ENCODE peak calls at places on chromosomes 4 and X, in seven cellular contexts. T is PC-9; E is BJ; L is activated CD8-positive, alpha-beta T cell treated with anti-CD3 and anti-CD28 coated beads for 36 hours; S is neural crest cell; B is Calu3; G is AG04450. H is an unnamed sample.

GRCh38 chr4:125433453-125433852 is 118.7 kb downstream of the FAT4 start:
- DNase-seq in T (no peak), E (peak; percentile 14), L (no peak), S (no peak), B (no peak), G (peak; percentile 3), H (peak; percentile 36)

GRCh38 chrX:150663061-150663460 is 30.1 kb upstream of the MTMR1 start:
- DNase-seq in T (no peak), E (no peak), L (no peak), S (no peak), B (no peak), G (no peak), H (no peak)

GRCh38 chrX:48924270-48924669 is 5.4 kb upstream of the PIM2 start:
- DNase-seq in T (no peak), E (no peak), L (peak; percentile 52), S (no peak), B (no peak), G (no peak), H (no peak)

GRCh38 chrX:129932137-129932791 is 26.3 kb downstream of the UTP14A start:
- DNase-seq in T (peak; percentile 84), E (peak; percentile 38), L (peak; percentile 78), S (peak; percentile 57), B (peak; percentile 83), G (peak; percentile 63), H (peak; percentile 88)

GRCh38 chr4:44438687-44439086 is 9.9 kb downstream of the KCTD8 start:
- DNase-seq in T (no peak), E (no peak), L (no peak), S (no peak), B (no peak), G (no peak), H (no peak)

GRCh38 chr4:30543057-30543456 is 177.1 kb upstream of the PCDH7 start:
- DNase-seq in T (no peak), E (no peak), L (no peak), S (no peak), B (no peak), G (no peak), H (no peak)

GRCh38 chr4:14095881-14096280 is 468.4 kb upstream of the BOD1L1 start:
- DNase-seq in T (no peak), E (no peak), L (no peak), S (no peak), B (no peak), G (no peak), H (no peak)

GRCh38 chr4:163542275-163542674 is 47.8 kb downstream of the TMA16 start:
- DNase-seq in T (peak; percentile 5), E (no peak), L (no peak), S (no peak), B (no peak), G (no peak), H (no peak)

GRCh38 chr4:77710684-77711083 is 105.1 kb downstream of the CXCL13 start:
- DNase-seq in T (no peak), E (no peak), L (no peak), S (no peak), B (no peak), G (no peak), H (no peak)

GRCh38 chrX:17805120-17805519 is 56.0 kb downstream of the RAI2 start:
- DNase-seq in T (no peak), E (no peak), L (no peak), S (no peak), B (no peak), G (no peak), H (no peak)
- TF ChIP-seq CTCF in T (no peak), E (no peak), L (no peak), S (peak; percentile 33), B (peak; percentile 12), G (no peak), H (no peak)

DNA sequence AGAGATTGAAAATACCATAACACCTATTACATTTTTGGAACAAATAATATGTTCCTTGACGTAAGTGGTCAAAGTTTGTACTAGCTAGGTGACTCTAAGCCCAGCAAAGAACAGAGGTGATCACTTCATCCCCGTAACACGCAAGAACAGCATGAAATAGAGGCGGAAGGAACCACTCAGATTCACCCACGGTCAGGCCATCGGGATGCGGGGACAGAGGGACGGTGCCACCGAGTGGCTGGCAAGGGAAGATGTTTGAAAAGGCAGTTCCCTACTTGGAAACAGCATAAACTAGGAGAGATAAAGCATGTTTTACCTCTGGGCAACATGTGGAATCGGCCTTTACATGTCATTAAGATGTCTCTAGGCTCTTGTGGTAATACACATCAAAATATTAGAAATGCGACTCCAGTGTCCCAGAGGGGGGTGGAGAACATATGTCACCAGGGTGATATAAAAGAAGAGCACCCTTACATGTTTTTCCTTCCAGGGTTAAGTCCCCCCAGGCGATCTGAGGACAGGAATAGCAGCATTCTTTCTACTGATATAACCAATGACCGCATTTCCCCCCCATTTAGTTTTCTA is 84.0 kb downstream of the PHKA2 start:
- DNase-seq in T (peak; percentile 15), E (no peak), L (peak; percentile 13), S (no peak), B (no peak), G (no peak), H (no peak)
- TF ChIP-seq CTCF in T (peak; percentile 45), E (peak; percentile 6), L (no peak), S (peak; percentile 51), B (no peak), G (peak; percentile 20), H (peak; percentile 15)

DNA sequence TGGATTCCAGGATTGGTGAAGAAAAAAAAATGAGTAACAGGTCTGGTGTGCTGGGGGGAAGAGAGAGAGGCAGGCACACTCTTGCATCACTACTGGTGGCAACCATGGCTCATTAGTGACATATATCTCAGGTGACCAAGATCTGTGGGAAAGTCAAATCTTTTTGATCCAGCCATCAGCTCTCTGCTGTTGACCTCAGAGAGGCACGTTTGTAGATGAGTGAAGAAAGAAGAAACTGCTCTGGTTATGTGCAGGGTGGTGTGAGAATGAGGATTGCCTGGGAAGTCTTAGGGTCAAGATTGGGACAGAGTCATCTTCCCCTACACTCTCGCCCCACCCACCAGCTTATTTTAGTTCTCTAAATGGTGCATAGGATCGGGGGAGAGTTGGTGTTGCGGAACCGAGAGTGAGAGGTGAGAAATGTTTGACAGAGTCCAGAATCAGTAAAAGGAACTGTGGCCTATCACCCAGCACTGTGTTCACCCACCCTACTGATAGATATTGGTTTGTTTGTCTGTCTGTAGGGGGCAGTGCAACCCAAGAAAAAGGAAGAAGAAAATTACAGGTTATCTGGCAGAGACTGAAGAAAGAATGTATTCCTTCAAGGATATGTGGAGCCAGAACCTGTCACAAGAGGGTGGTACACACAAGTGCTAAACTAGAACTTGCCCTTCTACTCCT is 21.9 kb downstream of the ARMCX6 start:
- DNase-seq in T (peak; percentile 18), E (no peak), L (peak; percentile 23), S (peak; percentile 41), B (peak; percentile 64), G (peak; percentile 46), H (no peak)
- TF ChIP-seq CTCF in T (peak; percentile 81), E (peak; percentile 64), L (peak; percentile 40), S (peak; percentile 74), B (no peak), G (peak; percentile 63), H (peak; percentile 56)

DNA sequence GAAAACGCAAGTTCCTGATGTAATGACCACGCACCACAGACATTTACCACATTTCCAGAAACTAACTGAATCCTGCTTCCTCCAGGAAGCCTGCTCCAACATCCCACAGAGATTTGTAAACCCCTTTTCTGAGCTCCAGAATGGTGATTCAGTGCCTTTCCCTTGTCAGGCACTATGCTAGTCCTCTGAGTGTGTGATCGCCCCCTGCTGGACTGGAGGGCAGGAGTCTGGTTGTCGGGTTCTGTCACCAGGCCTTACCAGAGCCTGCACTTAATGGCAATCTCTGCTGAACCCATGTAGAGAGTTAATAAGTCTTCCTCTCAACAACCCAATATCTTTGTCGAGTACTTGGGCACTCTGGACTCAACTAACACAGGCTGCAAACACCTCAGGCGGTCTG is 14.5 kb upstream of the KDM5C start:
- DNase-seq in T (no peak), E (no peak), L (peak; percentile 71), S (no peak), B (no peak), G (no peak), H (no peak)
- TF ChIP-seq CTCF in T (peak; percentile 59), E (no peak), L (peak; percentile 15), S (peak; percentile 21), B (no peak), G (no peak), H (no peak)

GRCh38 chr4:72954811-72955210 is 114.7 kb downstream of the COX18 start:
- DNase-seq in T (no peak), E (no peak), L (no peak), S (no peak), B (no peak), G (no peak), H (no peak)

GRCh38 chr4:72951628-72952027 is 117.9 kb downstream of the COX18 start:
- DNase-seq in T (no peak), E (no peak), L (no peak), S (no peak), B (no peak), G (no peak), H (no peak)

GRCh38 chr4:72948080-72948479 is 121.4 kb downstream of the COX18 start:
- DNase-seq in T (no peak), E (no peak), L (no peak), S (no peak), B (no peak), G (no peak), H (no peak)

GRCh38 chr4:72945719-72946336 is 123.7 kb downstream of the COX18 start:
- DNase-seq in T (no peak), E (no peak), L (no peak), S (no peak), B (no peak), G (no peak), H (no peak)

DNA sequence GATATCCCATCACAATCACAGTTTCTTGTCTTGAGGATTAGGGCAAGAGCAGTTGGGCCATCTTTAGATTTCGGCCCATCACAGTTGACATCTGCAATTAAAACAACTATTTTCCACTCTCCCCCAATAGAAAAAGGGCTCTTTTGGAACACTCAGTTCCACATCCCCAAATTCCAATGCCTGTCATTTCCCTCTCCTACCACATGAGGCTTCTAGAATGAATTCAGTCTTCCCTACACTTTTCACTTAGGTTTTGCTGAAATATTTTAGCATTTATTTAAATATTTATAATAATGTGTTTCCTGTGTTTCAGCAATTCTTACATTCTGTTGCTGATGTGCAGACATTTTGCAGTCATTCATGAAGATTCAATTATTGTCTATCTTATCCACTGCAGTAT is 118.4 kb downstream of the COX18 start:
- DNase-seq in T (no peak), E (no peak), L (no peak), S (no peak), B (no peak), G (no peak), H (no peak)
- TF ChIP-seq CTCF in T (no peak), E (peak; percentile 27), L (no peak), S (peak; percentile 47), B (no peak), G (peak; percentile 46), H (peak; percentile 6)

DNA sequence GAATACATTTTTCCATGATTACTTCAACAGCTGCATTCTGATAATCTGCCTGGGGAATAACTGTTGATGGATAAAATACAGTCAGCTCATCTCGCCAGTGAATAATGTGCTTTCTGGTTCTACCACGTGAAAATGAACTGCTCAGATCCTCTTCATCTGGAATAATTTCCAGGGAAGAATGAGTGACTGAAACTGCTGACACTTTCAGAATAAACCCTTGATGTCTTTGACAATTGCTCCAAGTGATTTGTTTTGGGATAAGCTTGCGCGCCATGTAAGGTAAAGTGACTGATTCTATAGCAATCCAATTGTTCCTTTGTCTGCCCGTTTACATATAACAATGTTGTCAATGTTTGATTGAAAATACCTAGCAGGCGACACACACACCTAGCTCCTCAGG is 161.4 kb downstream of the RTL9 start:
- DNase-seq in T (no peak), E (no peak), L (no peak), S (no peak), B (no peak), G (no peak), H (no peak)
- TF ChIP-seq CTCF in T (no peak), E (no peak), L (no peak), S (no peak), B (no peak), G (no peak), H (no peak)